ENCODE peak calls at places on chromosomes 12 and 14, in ten cellular contexts. E, P, I, D, J, F, N, T, X and H are unnamed samples.

GRCh38 chr12:133120385-133121191 is 9.5 kb downstream of the ZNF891 start:
- DNase-seq in F (no peak), D (peak), N (no peak), I (no peak), E (no peak), X (no peak), T (no peak), P (no peak), J (no peak), H (no peak)

GRCh38 chr12:89358805-89359204 is 6.5 kb upstream of the DUSP6 start:
- DNase-seq in D (no peak), E (no peak), P (no peak), T (no peak), F (no peak), J (no peak), X (no peak), I (no peak), N (no peak), H (no peak)

GRCh38 chr14:88535149-88535548 is 19.7 kb downstream of the PTPN21 start:
- DNase-seq in F (no peak), N (no peak), P (no peak), J (no peak), D (no peak), X (no peak), E (peak), T (no peak), I (no peak), H (no peak)

GRCh38 chr14:89473979-89474378 is 56.9 kb upstream of the FOXN3 start:
- DNase-seq in J (no peak), F (no peak), P (no peak), X (no peak), I (no peak), D (no peak), N (no peak), E (no peak), T (no peak), H (no peak)

GRCh38 chr12:101087903-101088302 is 122.1 kb downstream of the SLC5A8 start:
- DNase-seq in N (no peak), J (no peak), E (no peak), F (no peak), T (no peak), X (no peak), P (no peak), I (no peak), D (no peak), H (no peak)

GRCh38 chr12:85147331-85147730 is 111.2 kb downstream of the LRRIQ1 start:
- DNase-seq in T (no peak), I (no peak), N (no peak), D (no peak), F (no peak), P (no peak), J (no peak), E (no peak), X (no peak), H (no peak)

GRCh38 chr12:126507231-126507630 is 1442.0 kb downstream of the AACS start:
- DNase-seq in X (no peak), F (no peak), J (no peak), E (no peak), N (no peak), T (no peak), D (no peak), I (no peak), P (no peak), H (no peak)

GRCh38 chr12:45981075-45981837 is 9.1 kb downstream of the SCAF11 start:
- DNase-seq in I (no peak), P (no peak), E (no peak), T (no peak), J (no peak), F (no peak), N (no peak), X (no peak), D (no peak), H (no peak)

GRCh38 chr12:112977641-112978040 is 678 bp upstream of the OAS2 start:
- DNase-seq in N (no peak), E (no peak), P (no peak), J (no peak), T (no peak), D (no peak), X (no peak), I (no peak), F (no peak), H (no peak)

GRCh38 chr14:29235991-29236390 is 469.4 kb downstream of the FOXG1 start:
- DNase-seq in F (no peak), N (no peak), T (no peak), E (no peak), I (no peak), P (no peak), J (no peak), X (no peak), D (no peak), H (no peak)